ENCODE peak calls at places on chromosomes 12 and 14, in five cellular contexts. One of them, this sample, is unnamed.

GRCh38 chr14:102666635-102667034 is 74.2 kb downstream of the RCOR1 start:
- DNase-seq in ovary: no peak
- DNase-seq in activated effector memory CD4-positive, alpha-beta T cell treated with anti-CD3 and anti-CD28 coated beads, Interleukin-2, amount 50 U/mL, for 16 hours: no peak
- DNase-seq in Calu3: no peak
- DNase-seq in BJ: no peak
- DNase-seq in this sample: peak

GRCh38 chr12:105189293-105189692 is 46.7 kb downstream of the APPL2 start:
- DNase-seq in activated effector memory CD4-positive, alpha-beta T cell treated with anti-CD3 and anti-CD28 coated beads, Interleukin-2, amount 50 U/mL, for 16 hours: no peak
- DNase-seq in ovary: no peak
- DNase-seq in BJ: no peak
- DNase-seq in Calu3: no peak
- DNase-seq in this sample: no peak

GRCh38 chr14:95386536-95386935 is 66.8 kb upstream of the CLMN start:
- DNase-seq in Calu3: no peak
- DNase-seq in activated effector memory CD4-positive, alpha-beta T cell treated with anti-CD3 and anti-CD28 coated beads, Interleukin-2, amount 50 U/mL, for 16 hours: no peak
- DNase-seq in ovary: no peak
- DNase-seq in BJ: no peak
- DNase-seq in this sample: no peak

GRCh38 chr12:59383426-59383822 is 212.4 kb upstream of the SLC16A7 start:
- DNase-seq in Calu3: no peak
- DNase-seq in ovary: no peak
- DNase-seq in activated effector memory CD4-positive, alpha-beta T cell treated with anti-CD3 and anti-CD28 coated beads, Interleukin-2, amount 50 U/mL, for 16 hours: no peak
- DNase-seq in BJ: peak
- DNase-seq in this sample: peak

GRCh38 chr12:124413401-124413800 is 118.5 kb downstream of the RFLNA start:
- DNase-seq in activated effector memory CD4-positive, alpha-beta T cell treated with anti-CD3 and anti-CD28 coated beads, Interleukin-2, amount 50 U/mL, for 16 hours: no peak
- DNase-seq in ovary: no peak
- DNase-seq in Calu3: no peak
- DNase-seq in BJ: no peak
- DNase-seq in this sample: no peak

GRCh38 chr12:77442633-77443032 is 377.3 kb upstream of the E2F7 start:
- DNase-seq in ovary: no peak
- DNase-seq in BJ: no peak
- DNase-seq in Calu3: no peak
- DNase-seq in activated effector memory CD4-positive, alpha-beta T cell treated with anti-CD3 and anti-CD28 coated beads, Interleukin-2, amount 50 U/mL, for 16 hours: no peak
- DNase-seq in this sample: peak

GRCh38 chr14:69013943-69014782 is 35.1 kb upstream of the ACTN1 start:
- DNase-seq in Calu3: peak
- DNase-seq in activated effector memory CD4-positive, alpha-beta T cell treated with anti-CD3 and anti-CD28 coated beads, Interleukin-2, amount 50 U/mL, for 16 hours: peak
- DNase-seq in ovary: no peak
- DNase-seq in BJ: no peak
- DNase-seq in this sample: peak

GRCh38 chr14:80269338-80269935 is 58.1 kb upstream of the DIO2 start:
- DNase-seq in BJ: no peak
- DNase-seq in Calu3: no peak
- DNase-seq in activated effector memory CD4-positive, alpha-beta T cell treated with anti-CD3 and anti-CD28 coated beads, Interleukin-2, amount 50 U/mL, for 16 hours: no peak
- DNase-seq in ovary: no peak
- DNase-seq in this sample: peak

GRCh38 chr14:23621932-23622495 is 14.2 kb upstream of the DHRS2 start:
- DNase-seq in ovary: no peak
- DNase-seq in activated effector memory CD4-positive, alpha-beta T cell treated with anti-CD3 and anti-CD28 coated beads, Interleukin-2, amount 50 U/mL, for 16 hours: no peak
- DNase-seq in Calu3: no peak
- DNase-seq in BJ: no peak
- DNase-seq in this sample: no peak

This sample was measured in foreskin fibroblast.